ENCODE peak calls at places on chromosomes 7 and 10, in four cellular contexts. M, D, W and V are unnamed samples.

GRCh38 chr10:97075421-97075820 is 110.3 kb downstream of the SLIT1 start:
- DNase-seq in M (no peak), W (no peak), D (no peak), V (no peak)

GRCh38 chr7:106222545-106222944 is 62.2 kb downstream of the NAMPT start:
- DNase-seq in D (no peak), W (no peak), M (no peak), V (no peak)

GRCh38 chr7:16320261-16320660 is 101.1 kb downstream of the CRPPA start:
- DNase-seq in D (no peak), W (no peak), M (no peak), V (no peak)

GRCh38 chr10:29243750-29244149 is 45.1 kb upstream of the LYZL1 start:
- DNase-seq in W (no peak), D (no peak), M (peak; percentile 30), V (no peak)

GRCh38 chr7:88243345-88243909 is 23.6 kb upstream of the SRI start:
- DNase-seq in W (no peak), D (no peak), M (peak; percentile 56), V (no peak)

GRCh38 chr10:30357075-30357801 is 8.2 kb upstream of the MTPAP start:
- DNase-seq in M (no peak), W (no peak), D (no peak), V (no peak)

GRCh38 chr7:121442845-121443244 is 46.7 kb upstream of the FAM3C start:
- DNase-seq in M (no peak), D (no peak), W (no peak), V (no peak)

GRCh38 chr7:24967696-24968095 is 12.3 kb downstream of the OSBPL3 start:
- DNase-seq in D (no peak), W (no peak), M (no peak), V (no peak)

GRCh38 chr10:15122477-15123030 is 25.4 kb downstream of the RPP38 start:
- DNase-seq in W (no peak), D (no peak), M (no peak), V (no peak)

GRCh38 chr7:118289476-118289875 is 65.0 kb downstream of the ANKRD7 start:
- DNase-seq in D (no peak), M (no peak), W (no peak), V (no peak)

GRCh38 chr7:82235710-82236109 is 207.9 kb downstream of the CACNA2D1 start:
- DNase-seq in M (no peak), D (no peak), W (no peak), V (no peak)

GRCh38 chr7:26156454-26157365 is 4.7 kb downstream of the NFE2L3 start:
- DNase-seq in W (no peak), M (peak; percentile 44), D (no peak), V (no peak)

GRCh38 chr10:117260094-117260493 is 19.2 kb downstream of the SLC18A2 start:
- DNase-seq in M (no peak), W (peak; percentile 25), D (no peak), V (no peak)

GRCh38 chr7:143263266-143264195 is at the start of gene GSTK1:
- DNase-seq in D (peak; percentile 67), W (peak; percentile 82), M (peak; percentile 64), V (no peak)

GRCh38 chr7:137441451-137441850 is 97.9 kb upstream of the PTN start:
- DNase-seq in D (no peak), W (no peak), M (no peak), V (no peak)

GRCh38 chr7:155237297-155237696 is 60.4 kb upstream of the INSIG1 start:
- DNase-seq in D (no peak), M (no peak), W (no peak), V (no peak)

GRCh38 chr10:111079241-111079760 is 2.5 kb downstream of the ADRA2A start:
- DNase-seq in M (no peak), W (no peak), D (no peak), V (no peak)

GRCh38 chr10:24448351-24449009 is 239.5 kb downstream of the KIAA1217 start:
- DNase-seq in M (no peak), W (no peak), D (no peak), V (no peak)

GRCh38 chr7:93161181-93161762 is 13.1 kb upstream of the SAMD9L start:
- DNase-seq in W (no peak), M (no peak), D (no peak), V (no peak)

GRCh38 chr7:86058649-86059048 is 585.1 kb upstream of the GRM3 start:
- DNase-seq in D (no peak), M (no peak), W (no peak), V (no peak)

GRCh38 chr7:143391462-143392404 is 10.6 kb downstream of the ZYX start:
- DNase-seq in D (no peak), W (no peak), M (no peak), V (no peak)

GRCh38 chr7:101402081-101402779 is 39.6 kb downstream of the COL26A1 start:
- DNase-seq in D (no peak), W (no peak), M (peak; percentile 71), V (no peak)

GRCh38 chr10:86687750-86688149 is 19.4 kb downstream of the LDB3 start:
- DNase-seq in M (no peak), W (no peak), D (no peak), V (no peak)

GRCh38 chr10:122462533-122463465 is 1.4 kb downstream of the HTRA1 start:
- DNase-seq in M (no peak), W (no peak), D (no peak), V (no peak)

GRCh38 chr7:71817931-71818330 is 594.2 kb downstream of the CALN1 start:
- DNase-seq in W (no peak), D (no peak), M (no peak), V (no peak)

GRCh38 chr10:13847201-13847631 is 260.5 kb downstream of the PRPF18 start:
- DNase-seq in D (no peak), M (no peak), W (no peak), V (no peak)

GRCh38 chr10:87092356-87092860 is 2.2 kb downstream of the GLUD1 start:
- DNase-seq in D (no peak), M (no peak), W (no peak), V (no peak)

GRCh38 chr7:107564553-107565298 is 955 bp downstream of the DUS4L start:
- DNase-seq in W (no peak), M (peak; percentile 19), D (no peak), V (no peak)

GRCh38 chr10:114970515-114970914 is 32.5 kb downstream of the TRUB1 start:
- DNase-seq in M (peak; percentile 3), D (no peak), W (no peak), V (no peak)

GRCh38 chr10:91493313-91493712 is 83.2 kb downstream of the HECTD2 start:
- DNase-seq in M (peak; percentile 61), D (no peak), W (no peak), V (no peak)

GRCh38 chr10:52394246-52394645 is 80.2 kb downstream of the DKK1 start:
- DNase-seq in D (no peak), M (no peak), W (no peak), V (no peak)

GRCh38 chr7:112985377-112985987 is 101.1 kb downstream of the GPR85 start:
- DNase-seq in W (no peak), M (no peak), D (no peak), V (no peak)

GRCh38 chr7:127995157-127995865 is 35.9 kb downstream of the LRRC4 start:
- DNase-seq in W (no peak), D (no peak), M (no peak), V (no peak)

GRCh38 chr10:1061930-1062769 is 6.0 kb downstream of the WDR37 start:
- DNase-seq in D (no peak), W (no peak), M (no peak), V (no peak)